ENCODE peak calls at places on chromosomes 7 and 10, in nine cellular contexts. One of them, this sample, is unnamed.

GRCh38 chr10:65720901-65721300 is 1204.9 kb upstream of the LRRTM3 start:
- DNase-seq in psoas muscle: no peak
- DNase-seq in astrocyte: no peak
- DNase-seq in PC-3: no peak
- DNase-seq in transverse colon: no peak
- DNase-seq in kidney: no peak
- DNase-seq in Panc1: no peak
- DNase-seq in neural progenitor cell: no peak
- DNase-seq in neural crest cell: no peak
- DNase-seq in this sample: no peak

GRCh38 chr7:140005754-140006503 is 56.8 kb downstream of the PARP12 start:
- DNase-seq in psoas muscle: no peak
- DNase-seq in astrocyte: no peak
- DNase-seq in PC-3: peak; percentile 23
- DNase-seq in transverse colon: no peak
- DNase-seq in kidney: peak; percentile 70
- DNase-seq in Panc1: no peak
- DNase-seq in neural progenitor cell: peak; percentile 68
- DNase-seq in neural crest cell: peak; percentile 36
- DNase-seq in this sample: peak; percentile 39

GRCh38 chr10:124525751-124526600 is 64.4 kb downstream of the LHPP start:
- DNase-seq in psoas muscle: no peak
- DNase-seq in astrocyte: no peak
- DNase-seq in PC-3: no peak
- DNase-seq in transverse colon: no peak
- DNase-seq in kidney: peak; percentile 61
- DNase-seq in Panc1: no peak
- DNase-seq in neural progenitor cell: no peak
- DNase-seq in neural crest cell: no peak
- DNase-seq in this sample: no peak

GRCh38 chr10:28738200-28738599 is 60.9 kb downstream of the BAMBI start:
- DNase-seq in psoas muscle: no peak
- DNase-seq in astrocyte: no peak
- DNase-seq in PC-3: no peak
- DNase-seq in transverse colon: no peak
- DNase-seq in kidney: no peak
- DNase-seq in Panc1: no peak
- DNase-seq in neural progenitor cell: no peak
- DNase-seq in neural crest cell: no peak
- DNase-seq in this sample: no peak

GRCh38 chr10:12181065-12181775 is 14.5 kb downstream of the NUDT5 start:
- DNase-seq in psoas muscle: no peak
- DNase-seq in astrocyte: peak; percentile 16
- DNase-seq in PC-3: peak; percentile 3
- DNase-seq in transverse colon: peak; percentile 20
- DNase-seq in kidney: no peak
- DNase-seq in Panc1: no peak
- DNase-seq in neural progenitor cell: no peak
- DNase-seq in neural crest cell: no peak
- DNase-seq in this sample: no peak

GRCh38 chr7:31464601-31465000 is 49.3 kb upstream of the ITPRID1 start:
- DNase-seq in psoas muscle: no peak
- DNase-seq in astrocyte: no peak
- DNase-seq in PC-3: peak; percentile 87
- DNase-seq in transverse colon: no peak
- DNase-seq in kidney: no peak
- DNase-seq in Panc1: no peak
- DNase-seq in neural progenitor cell: no peak
- DNase-seq in neural crest cell: no peak
- DNase-seq in this sample: no peak

GRCh38 chr10:11170993-11171416 is 153.3 kb downstream of the CELF2 start:
- DNase-seq in psoas muscle: no peak
- DNase-seq in astrocyte: no peak
- DNase-seq in PC-3: no peak
- DNase-seq in transverse colon: no peak
- DNase-seq in kidney: no peak
- DNase-seq in Panc1: no peak
- DNase-seq in neural progenitor cell: no peak
- DNase-seq in neural crest cell: no peak
- DNase-seq in this sample: no peak

GRCh38 chr10:46231087-46231486 is 55.7 kb upstream of the ANTXRL start:
- DNase-seq in psoas muscle: no peak
- DNase-seq in astrocyte: no peak
- DNase-seq in PC-3: no peak
- DNase-seq in transverse colon: no peak
- DNase-seq in kidney: no peak
- DNase-seq in Panc1: no peak
- DNase-seq in neural progenitor cell: no peak
- DNase-seq in neural crest cell: no peak
- DNase-seq in this sample: no peak

GRCh38 chr10:84424731-84425165 is 96.4 kb downstream of the CCSER2 start:
- DNase-seq in psoas muscle: peak; percentile 83
- DNase-seq in astrocyte: peak; percentile 98
- DNase-seq in PC-3: peak; percentile 89
- DNase-seq in transverse colon: peak; percentile 82
- DNase-seq in kidney: peak; percentile 91
- DNase-seq in Panc1: peak; percentile 84
- DNase-seq in neural progenitor cell: peak; percentile 34
- DNase-seq in neural crest cell: no peak
- DNase-seq in this sample: peak; percentile 10

GRCh38 chr7:64999165-65000004 is 7.1 kb downstream of the ERV3-1 start:
- DNase-seq in psoas muscle: peak; percentile 25
- DNase-seq in astrocyte: peak; percentile 95
- DNase-seq in PC-3: peak; percentile 74
- DNase-seq in transverse colon: no peak
- DNase-seq in kidney: no peak
- DNase-seq in Panc1: no peak
- DNase-seq in neural progenitor cell: no peak
- DNase-seq in neural crest cell: no peak
- DNase-seq in this sample: no peak

GRCh38 chr7:41711283-41712064 is 8.6 kb upstream of the INHBA start:
- DNase-seq in psoas muscle: no peak
- DNase-seq in astrocyte: no peak
- DNase-seq in PC-3: peak; percentile 55
- DNase-seq in transverse colon: peak; percentile 37
- DNase-seq in kidney: no peak
- DNase-seq in Panc1: no peak
- DNase-seq in neural progenitor cell: peak; percentile 62
- DNase-seq in neural crest cell: no peak
- DNase-seq in this sample: peak; percentile 51

GRCh38 chr10:101214446-101215396 is 14.5 kb downstream of the LBX1 start:
- DNase-seq in psoas muscle: peak; percentile 66
- DNase-seq in astrocyte: no peak
- DNase-seq in PC-3: peak; percentile 73
- DNase-seq in transverse colon: peak; percentile 61
- DNase-seq in kidney: no peak
- DNase-seq in Panc1: no peak
- DNase-seq in neural progenitor cell: peak; percentile 93
- DNase-seq in neural crest cell: peak; percentile 73
- DNase-seq in this sample: peak; percentile 89

GRCh38 chr7:5528071-5528814 is 104.6 kb upstream of the TNRC18 start:
- DNase-seq in psoas muscle: no peak
- DNase-seq in astrocyte: no peak
- DNase-seq in PC-3: no peak
- DNase-seq in transverse colon: peak; percentile 66
- DNase-seq in kidney: peak; percentile 82
- DNase-seq in Panc1: no peak
- DNase-seq in neural progenitor cell: peak; percentile 59
- DNase-seq in neural crest cell: no peak
- DNase-seq in this sample: no peak

GRCh38 chr7:2972531-2973161 is 71.0 kb downstream of the CARD11 start:
- DNase-seq in psoas muscle: no peak
- DNase-seq in astrocyte: no peak
- DNase-seq in PC-3: no peak
- DNase-seq in transverse colon: no peak
- DNase-seq in kidney: peak; percentile 37
- DNase-seq in Panc1: no peak
- DNase-seq in neural progenitor cell: no peak
- DNase-seq in neural crest cell: no peak
- DNase-seq in this sample: no peak

GRCh38 chr7:91068136-91068795 is 196.0 kb upstream of the FZD1 start:
- DNase-seq in psoas muscle: no peak
- DNase-seq in astrocyte: peak; percentile 20
- DNase-seq in PC-3: peak; percentile 14
- DNase-seq in transverse colon: no peak
- DNase-seq in kidney: no peak
- DNase-seq in Panc1: no peak
- DNase-seq in neural progenitor cell: no peak
- DNase-seq in neural crest cell: no peak
- DNase-seq in this sample: no peak

GRCh38 chr7:40535678-40536077 is 400.9 kb downstream of the SUGCT start:
- DNase-seq in psoas muscle: no peak
- DNase-seq in astrocyte: no peak
- DNase-seq in PC-3: no peak
- DNase-seq in transverse colon: no peak
- DNase-seq in kidney: no peak
- DNase-seq in Panc1: no peak
- DNase-seq in neural progenitor cell: no peak
- DNase-seq in neural crest cell: no peak
- DNase-seq in this sample: no peak

GRCh38 chr7:47609803-47610452 is 28.0 kb upstream of the TNS3 start:
- DNase-seq in psoas muscle: peak; percentile 40
- DNase-seq in astrocyte: peak; percentile 90
- DNase-seq in PC-3: no peak
- DNase-seq in transverse colon: no peak
- DNase-seq in kidney: no peak
- DNase-seq in Panc1: no peak
- DNase-seq in neural progenitor cell: no peak
- DNase-seq in neural crest cell: no peak
- DNase-seq in this sample: no peak

GRCh38 chr7:28768577-28769147 is 189.5 kb downstream of the TRIL start:
- DNase-seq in psoas muscle: no peak
- DNase-seq in astrocyte: peak; percentile 78
- DNase-seq in PC-3: peak; percentile 41
- DNase-seq in transverse colon: no peak
- DNase-seq in kidney: no peak
- DNase-seq in Panc1: no peak
- DNase-seq in neural progenitor cell: no peak
- DNase-seq in neural crest cell: no peak
- DNase-seq in this sample: no peak

GRCh38 chr10:91088300-91089140 is 131.9 kb upstream of the PCGF5 start:
- DNase-seq in psoas muscle: no peak
- DNase-seq in astrocyte: no peak
- DNase-seq in PC-3: peak; percentile 29
- DNase-seq in transverse colon: no peak
- DNase-seq in kidney: no peak
- DNase-seq in Panc1: no peak
- DNase-seq in neural progenitor cell: no peak
- DNase-seq in neural crest cell: no peak
- DNase-seq in this sample: no peak
- TF ChIP-seq CTCF in psoas muscle: peak; percentile 10
- TF ChIP-seq CTCF in astrocyte: no peak
- TF ChIP-seq CTCF in PC-3: peak; percentile 37
- TF ChIP-seq CTCF in transverse colon: no peak
- TF ChIP-seq CTCF in kidney: peak; percentile 11
- TF ChIP-seq CTCF in Panc1: peak; percentile 36
- TF ChIP-seq CTCF in neural progenitor cell: no peak
- TF ChIP-seq CTCF in neural crest cell: no peak
- TF ChIP-seq CTCF in this sample: no peak

GRCh38 chr7:106421181-106421762 is 136.5 kb upstream of the NAMPT start:
- DNase-seq in psoas muscle: peak; percentile 72
- DNase-seq in astrocyte: peak; percentile 96
- DNase-seq in PC-3: no peak
- DNase-seq in transverse colon: peak; percentile 55
- DNase-seq in kidney: peak; percentile 93
- DNase-seq in Panc1: no peak
- DNase-seq in neural progenitor cell: no peak
- DNase-seq in neural crest cell: no peak
- DNase-seq in this sample: no peak
- TF ChIP-seq CTCF in psoas muscle: no peak
- TF ChIP-seq CTCF in astrocyte: no peak
- TF ChIP-seq CTCF in PC-3: no peak
- TF ChIP-seq CTCF in transverse colon: no peak
- TF ChIP-seq CTCF in kidney: no peak
- TF ChIP-seq CTCF in Panc1: no peak
- TF ChIP-seq CTCF in neural progenitor cell: no peak
- TF ChIP-seq CTCF in neural crest cell: no peak
- TF ChIP-seq CTCF in this sample: no peak

DNA sequence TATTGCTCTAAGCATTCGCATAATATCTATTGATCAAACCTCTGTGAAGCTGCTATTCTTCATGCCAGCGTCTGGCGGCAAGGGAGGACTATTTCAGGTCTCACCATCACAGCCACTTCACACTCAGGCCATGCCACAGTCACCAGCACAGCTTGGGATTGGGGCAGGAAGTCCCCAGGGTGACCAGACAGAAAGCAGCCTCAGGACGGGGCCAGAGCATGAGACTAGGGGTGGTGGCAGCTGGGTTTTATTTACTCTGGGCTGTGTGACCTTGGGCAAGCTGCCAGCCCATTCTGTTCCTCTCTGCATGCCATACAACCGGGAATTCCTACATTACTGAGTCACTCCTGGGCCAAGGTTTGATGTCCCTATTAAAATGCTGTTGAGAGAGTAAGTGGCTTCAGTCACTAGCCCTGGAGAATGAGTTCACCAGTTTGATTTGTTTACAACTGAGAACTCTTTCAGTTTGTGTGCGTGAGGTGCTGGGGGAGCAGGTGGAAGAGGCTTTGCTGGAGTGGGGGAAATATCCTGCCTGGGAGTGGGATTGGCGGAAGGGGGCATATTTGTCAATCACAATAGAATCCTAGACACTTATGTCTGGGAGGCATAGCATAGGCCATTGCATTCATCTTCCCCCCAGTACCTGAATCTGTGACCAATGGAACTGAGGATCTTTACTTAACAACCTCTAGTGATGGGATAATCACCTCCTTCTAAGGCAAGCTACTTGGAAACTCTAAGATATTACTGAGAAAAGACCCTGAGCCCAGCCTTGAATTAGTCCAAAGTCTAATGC is 90.4 kb downstream of the NPSR1 start:
- DNase-seq in psoas muscle: peak; percentile 67
- DNase-seq in astrocyte: peak; percentile 60
- DNase-seq in PC-3: peak; percentile 97
- DNase-seq in transverse colon: peak; percentile 80
- DNase-seq in kidney: peak; percentile 93
- DNase-seq in Panc1: peak; percentile 93
- DNase-seq in neural progenitor cell: no peak
- DNase-seq in neural crest cell: no peak
- DNase-seq in this sample: no peak
- TF ChIP-seq CTCF in psoas muscle: no peak
- TF ChIP-seq CTCF in astrocyte: no peak
- TF ChIP-seq CTCF in PC-3: no peak
- TF ChIP-seq CTCF in transverse colon: no peak
- TF ChIP-seq CTCF in kidney: no peak
- TF ChIP-seq CTCF in Panc1: peak; percentile 27
- TF ChIP-seq CTCF in neural progenitor cell: no peak
- TF ChIP-seq CTCF in neural crest cell: no peak
- TF ChIP-seq CTCF in this sample: no peak

GRCh38 chr10:8052970-8053445 is 1.5 kb upstream of the GATA3 start:
- DNase-seq in psoas muscle: no peak
- DNase-seq in astrocyte: no peak
- DNase-seq in PC-3: no peak
- DNase-seq in transverse colon: no peak
- DNase-seq in kidney: no peak
- DNase-seq in Panc1: no peak
- DNase-seq in neural progenitor cell: no peak
- DNase-seq in neural crest cell: no peak
- DNase-seq in this sample: no peak
- TF ChIP-seq CTCF in psoas muscle: no peak
- TF ChIP-seq CTCF in astrocyte: peak; percentile 51
- TF ChIP-seq CTCF in PC-3: peak; percentile 60
- TF ChIP-seq CTCF in transverse colon: no peak
- TF ChIP-seq CTCF in kidney: no peak
- TF ChIP-seq CTCF in Panc1: no peak
- TF ChIP-seq CTCF in neural progenitor cell: no peak
- TF ChIP-seq CTCF in neural crest cell: no peak
- TF ChIP-seq CTCF in this sample: no peak